ENCODE peak calls at places on chromosomes 4 and X, in ten cellular contexts. A, K, W, U, J, O, Q, F, T and C are unnamed samples.

GRCh38 chr4:86279247-86279960 is 80.4 kb downstream of the MAPK10 start:
- DNase-seq in J (no peak), W (no peak), Q (no peak), K (no peak), U (no peak), A (no peak), T (no peak), F (no peak), O (no peak), C (no peak)

GRCh38 chr4:26196567-26196966 is 124.2 kb upstream of the RBPJ start:
- DNase-seq in A (no peak), O (no peak), J (no peak), Q (no peak), F (no peak), T (no peak), W (no peak), U (no peak), K (no peak), C (no peak)

GRCh38 chr4:112910109-112910736 is 139.2 kb upstream of the ANK2 start:
- DNase-seq in F (no peak), K (no peak), T (no peak), O (no peak), U (no peak), Q (peak; percentile 75), W (peak; percentile 89), A (peak; percentile 89), J (no peak), C (no peak)

GRCh38 chrX:31213941-31214340 is 142.1 kb upstream of the FTHL17 start:
- DNase-seq in U (no peak), O (no peak), Q (no peak), J (no peak), A (peak; percentile 11), T (no peak), K (peak; percentile 3), W (no peak), F (peak; percentile 4), C (no peak)

GRCh38 chr4:155758500-155759371 is at the start of gene GUCY1B1:
- DNase-seq in K (no peak), O (peak; percentile 94), J (peak; percentile 97), A (peak; percentile 87), U (peak; percentile 43), F (peak; percentile 89), W (peak; percentile 96), Q (peak; percentile 85), T (peak; percentile 96), C (peak; percentile 86)

GRCh38 chrX:45172890-45173289 is 27.8 kb downstream of the DIPK2B start:
- DNase-seq in J (no peak), T (no peak), F (no peak), K (peak; percentile 69), O (no peak), A (peak; percentile 23), Q (no peak), U (no peak), W (peak; percentile 6), C (peak; percentile 8)

GRCh38 chrX:115058276-115058675 is 40.9 kb upstream of the IL13RA2 start:
- DNase-seq in F (no peak), O (no peak), Q (peak; percentile 88), U (no peak), W (peak; percentile 92), J (no peak), T (no peak), K (no peak), A (peak; percentile 97), C (peak; percentile 63)

GRCh38 chr4:78551420-78552351 is at the start of gene ANXA3:
- DNase-seq in K (peak; percentile 30), J (peak; percentile 76), F (no peak), W (no peak), Q (no peak), A (no peak), U (no peak), O (no peak), T (peak; percentile 83), C (no peak)

GRCh38 chr4:23889814-23890269 is at the start of gene PPARGC1A:
- DNase-seq in U (no peak), Q (no peak), T (peak; percentile 68), A (no peak), W (peak; percentile 68), O (peak; percentile 70), K (peak; percentile 26), J (no peak), F (peak; percentile 27), C (no peak)

GRCh38 chr4:76611164-76611563 is 176.1 kb downstream of the SHROOM3 start:
- DNase-seq in U (no peak), T (no peak), Q (no peak), W (peak; percentile 65), J (no peak), A (peak; percentile 92), F (no peak), O (no peak), K (no peak), C (no peak)

GRCh38 chr4:25449270-25449669 is 72.2 kb downstream of the ANAPC4 start:
- DNase-seq in F (no peak), W (no peak), U (no peak), A (no peak), Q (no peak), J (no peak), O (no peak), T (no peak), K (no peak), C (no peak)

GRCh38 chr4:173521474-173522159 is 8.4 kb downstream of the HAND2 start:
- DNase-seq in T (no peak), J (peak; percentile 73), W (no peak), U (no peak), K (no peak), O (no peak), A (no peak), Q (no peak), F (no peak), C (no peak)
- H3K4me3 ChIP-seq in T (peak overlapping the region; percentile 13), J (peak overlapping the region; percentile 95), W (peak overlapping the region; percentile 11), U (peak overlapping the region; percentile 61), K (no peak overlapping the region), O (peak overlapping the region; percentile 43), A (peak overlapping the region; percentile 51), Q (peak overlapping the region; percentile 44), F (no peak overlapping the region), C (peak overlapping the region; percentile 66)

GRCh38 chr4:121380448-121381147 is at the start of gene QRFPR:
- DNase-seq in W (no peak), K (no peak), A (no peak), O (no peak), Q (no peak), U (no peak), J (peak; percentile 70), T (no peak), F (no peak), C (no peak)
- H3K4me3 ChIP-seq in W (peak within 1 kb of the TSS; percentile 17), K (no peak within 1 kb of the TSS), A (peak within 1 kb of the TSS; percentile 44), O (peak within 1 kb of the TSS; percentile 33), Q (peak within 1 kb of the TSS; percentile 43), U (peak within 1 kb of the TSS; percentile 61), J (peak within 1 kb of the TSS; percentile 65), T (peak within 1 kb of the TSS; percentile 8), F (no peak within 1 kb of the TSS), C (peak within 1 kb of the TSS; percentile 17)

GRCh38 chr4:2962099-2962455 is 1.1 kb downstream of the NOP14 start:
- DNase-seq in U (no peak), O (no peak), F (peak; percentile 62), Q (no peak), K (peak; percentile 71), T (no peak), A (no peak), W (no peak), J (no peak), C (no peak)
- H3K4me3 ChIP-seq in U (peak overlapping the region; percentile 96), O (peak overlapping the region; percentile 66), F (peak overlapping the region; percentile 94), Q (peak overlapping the region; percentile 78), K (peak overlapping the region; percentile 76), T (peak overlapping the region; percentile 71), A (peak overlapping the region; percentile 94), W (peak overlapping the region; percentile 95), J (peak overlapping the region; percentile 92), C (peak overlapping the region; percentile 96)

DNA sequence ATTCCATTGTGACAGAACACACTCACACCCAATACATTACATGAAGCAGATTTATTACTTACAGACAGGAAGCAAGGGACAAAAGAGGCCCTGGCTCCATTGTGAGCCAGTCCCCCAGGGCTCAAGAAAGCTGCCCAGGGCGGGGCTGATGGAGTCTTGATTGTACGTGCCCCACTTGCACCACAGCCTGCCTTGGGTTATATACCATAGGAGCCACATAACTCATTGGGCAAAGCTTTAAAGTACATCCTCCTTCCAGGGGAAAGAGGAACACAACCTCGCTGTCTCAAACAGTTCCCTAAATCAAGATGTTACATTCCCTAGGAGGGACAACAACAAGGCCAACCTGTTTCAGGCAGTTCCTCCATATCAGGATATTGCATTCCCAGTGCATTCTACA is 3.4 kb upstream of the ZRSR2 start:
- DNase-seq in K (no peak), O (no peak), F (no peak), J (no peak), U (no peak), Q (no peak), A (no peak), W (no peak), T (no peak), C (no peak)
- H3K4me3 ChIP-seq in K (no peak overlapping the region), O (no peak overlapping the region), F (no peak overlapping the region), J (no peak overlapping the region), U (no peak overlapping the region), Q (no peak overlapping the region), A (no peak overlapping the region), W (no peak overlapping the region), T (no peak overlapping the region), C (no peak overlapping the region)

DNA sequence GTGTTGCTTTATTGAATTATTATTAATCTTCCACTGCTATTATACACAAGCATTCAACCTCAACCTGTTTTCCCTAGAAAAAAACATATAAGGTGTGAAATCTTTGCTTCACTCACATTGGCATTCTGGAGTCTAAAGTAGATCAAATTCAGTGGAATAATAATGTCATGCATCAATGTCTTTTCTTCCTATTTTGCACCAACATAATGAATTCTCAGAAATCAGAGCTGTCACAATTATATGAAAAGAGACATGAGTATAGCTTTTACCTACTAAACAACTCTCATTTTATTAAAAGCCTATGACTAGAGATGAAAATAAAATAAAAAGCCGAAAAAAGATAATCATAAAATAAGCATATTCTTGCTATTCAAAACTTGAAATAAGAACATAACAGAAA is 96.3 kb upstream of the QRFPR start:
- DNase-seq in U (no peak), J (no peak), F (no peak), W (no peak), O (no peak), T (no peak), K (no peak), A (no peak), Q (no peak), C (no peak)
- H3K4me3 ChIP-seq in U (no peak overlapping the region), J (no peak overlapping the region), F (no peak overlapping the region), W (no peak overlapping the region), O (no peak overlapping the region), T (no peak overlapping the region), K (no peak overlapping the region), A (no peak overlapping the region), Q (no peak overlapping the region), C (no peak overlapping the region)